ENCODE peak calls at places on chromosome 1, in six cellular contexts. O is EL; Y is brain pericyte; E is CD8-positive, alpha-beta memory T cell; A is NCI-H2029; I is NCI-H510A treated with DMSO at 0.1 percent for 48 hours. J is an unnamed sample.

GRCh38 chr1:246572795-246573194 is 6.5 kb downstream of the CNST start:
- DNase-seq in O (no peak), Y (no peak), E (no peak), A (no peak), I (no peak), J (no peak)

GRCh38 chr1:21232044-21232443 is 55.3 kb upstream of the EIF4G3 start:
- DNase-seq in O (peak), Y (no peak), E (peak), A (peak), I (peak), J (no peak)

GRCh38 chr1:84947536-84948410 is 49.1 kb downstream of the MCOLN2 start:
- DNase-seq in O (no peak), Y (no peak), E (no peak), A (no peak), I (no peak), J (no peak)

GRCh38 chr1:147758379-147759100 is 1.9 kb downstream of the GJA5 start:
- DNase-seq in O (no peak), Y (no peak), E (no peak), A (no peak), I (no peak), J (no peak)

GRCh38 chr1:68111804-68112436 is 61.5 kb upstream of the DIRAS3 start:
- DNase-seq in O (peak), Y (peak), E (no peak), A (peak), I (peak), J (peak)

GRCh38 chr1:63777286-63777685 is 3.5 kb downstream of the ROR1 start:
- DNase-seq in O (no peak), Y (no peak), E (no peak), A (no peak), I (no peak), J (no peak)

GRCh38 chr1:39236971-39237370 is 32.5 kb downstream of the MACF1 start:
- DNase-seq in O (no peak), Y (no peak), E (no peak), A (no peak), I (no peak), J (no peak)

GRCh38 chr1:225434041-225434440 is 6.2 kb upstream of the LBR start:
- DNase-seq in O (no peak), Y (no peak), E (no peak), A (no peak), I (no peak), J (no peak)

GRCh38 chr1:205927676-205928075 is 15.6 kb downstream of the SLC26A9 start:
- DNase-seq in O (no peak), Y (no peak), E (no peak), A (no peak), I (no peak), J (no peak)

GRCh38 chr1:244395965-244396364 is 55.7 kb downstream of the ADSS2 start:
- DNase-seq in O (no peak), Y (no peak), E (no peak), A (no peak), I (no peak), J (no peak)

GRCh38 chr1:184811439-184812111 is 56.9 kb upstream of the EDEM3 start:
- DNase-seq in O (no peak), Y (no peak), E (no peak), A (no peak), I (no peak), J (no peak)

GRCh38 chr1:43716559-43717281 is 9.4 kb downstream of the ST3GAL3 start:
- DNase-seq in O (no peak), Y (no peak), E (no peak), A (no peak), I (no peak), J (no peak)

GRCh38 chr1:205270764-205271163 is 43.0 kb downstream of the TMCC2 start:
- DNase-seq in O (peak), Y (no peak), E (no peak), A (peak), I (peak), J (no peak)

GRCh38 chr1:37922767-37923550 is 23.9 kb downstream of the INPP5B start:
- DNase-seq in O (no peak), Y (no peak), E (peak), A (no peak), I (no peak), J (no peak)

GRCh38 chr1:81876901-81877750 is 76.4 kb downstream of the ADGRL2 start:
- DNase-seq in O (peak), Y (no peak), E (no peak), A (peak), I (no peak), J (peak)

GRCh38 chr1:161494069-161494735 is 11.1 kb upstream of the FCGR2A start:
- DNase-seq in O (no peak), Y (no peak), E (no peak), A (no peak), I (no peak), J (no peak)

GRCh38 chr1:235336903-235337302 is 8.5 kb downstream of the GGPS1 start:
- DNase-seq in O (peak), Y (no peak), E (peak), A (peak), I (no peak), J (no peak)